ENCODE peak calls at places on chromosomes 13 and 19, in seven cellular contexts. U is transverse colon, B is left lung, G is IMR-90, S is NT2/D1, C is ascending aorta, T is endodermal cell. V is an unnamed sample. For H3K36me3 and H3K4me1, the result is how much of the 10 kb centered on the place peaks cover.

GRCh38 chr13:23824355-23824754 is 64.8 kb downstream of the MIPEP start:
- DNase-seq in S (no peak), G (no peak), T (no peak), B (no peak), U (no peak), C (no peak), V (no peak)

GRCh38 chr13:38090913-38091312 is 221.3 kb upstream of the TRPC4 start:
- DNase-seq in G (no peak), T (no peak), U (no peak), B (no peak), C (no peak), S (no peak), V (no peak)

GRCh38 chr13:59877933-59878332 is 285.8 kb downstream of the DIAPH3 start:
- DNase-seq in T (no peak), U (no peak), S (no peak), G (peak), C (no peak), B (no peak), V (no peak)

GRCh38 chr13:90793261-90793785 is 554.2 kb upstream of the MIR17HG start:
- DNase-seq in S (no peak), C (no peak), B (no peak), T (no peak), G (no peak), U (no peak), V (no peak)

GRCh38 chr13:100983111-100983510 is 308.5 kb upstream of the TMTC4 start:
- DNase-seq in C (no peak), G (no peak), B (no peak), U (no peak), S (no peak), T (no peak), V (no peak)

GRCh38 chr19:8366961-8367326 is 3.0 kb downstream of the ANGPTL4 start:
- DNase-seq in B (no peak), G (no peak), C (no peak), U (peak), S (no peak), T (peak), V (no peak)

GRCh38 chr19:31350693-31351211 is 1.5 kb upstream of the TSHZ3 start:
- DNase-seq in B (peak), C (no peak), S (no peak), G (peak), U (peak), T (peak), V (peak)

GRCh38 chr19:44303976-44304568 is 753 bp downstream of the ZNF235 start:
- DNase-seq in C (no peak), U (peak), B (no peak), S (no peak), G (peak), T (peak), V (no peak)

GRCh38 chr19:50431343-50432220 is 1.1 kb upstream of the MYBPC2 start:
- DNase-seq in G (peak), C (peak), B (peak), U (peak), S (peak), T (peak), V (peak)

GRCh38 chr13:90899411-90899810 is 448.1 kb upstream of the MIR17HG start:
- DNase-seq in B (no peak), C (no peak), S (no peak), U (no peak), G (no peak), T (no peak), V (no peak)

GRCh38 chr19:34481861-34482379 is 362 bp downstream of the WTIP start:
- DNase-seq in C (no peak), T (peak), G (no peak), B (peak), U (no peak), S (no peak), V (no peak)

GRCh38 chr13:98890186-98890585 is 87.7 kb downstream of the DOCK9 start:
- DNase-seq in C (no peak), T (no peak), B (no peak), U (no peak), G (peak), S (no peak), V (no peak)

GRCh38 chr19:46678110-46678732 is 17.2 kb upstream of the DACT3 start:
- DNase-seq in C (no peak), S (no peak), T (peak), G (no peak), B (peak), U (no peak), V (peak)

GRCh38 chr13:76385606-76386005 is 500.6 kb downstream of the KCTD12 start:
- DNase-seq in C (no peak), G (no peak), S (no peak), U (no peak), B (no peak), T (no peak), V (no peak)

GRCh38 chr13:105848494-105848893 is 687.0 kb downstream of the EFNB2 start:
- DNase-seq in G (no peak), B (no peak), S (no peak), U (no peak), T (no peak), C (no peak), V (no peak)

GRCh38 chr13:43792456-43792855 is 5.7 kb upstream of the ENOX1 start:
- DNase-seq in B (no peak), S (no peak), T (no peak), U (no peak), G (no peak), C (no peak), V (no peak)

GRCh38 chr13:65112123-65113075 is 2117.7 kb downstream of the PCDH9 start:
- DNase-seq in T (no peak), B (no peak), C (no peak), G (peak), U (no peak), S (no peak), V (no peak)

GRCh38 chr13:48223016-48223385 is 10.0 kb upstream of the ITM2B start:
- DNase-seq in C (no peak), G (no peak), T (no peak), U (no peak), S (no peak), B (no peak), V (no peak)

GRCh38 chr13:43364210-43365041 is 341.0 kb downstream of the DNAJC15 start:
- DNase-seq in C (no peak), G (peak), U (no peak), S (no peak), B (no peak), T (no peak), V (no peak)

GRCh38 chr19:11145147-11145924 is 10.2 kb downstream of the SPC24 start:
- DNase-seq in T (no peak), C (no peak), B (no peak), G (no peak), S (no peak), U (no peak), V (no peak)
- H3K36me3 ChIP-seq in T (under half), C (under half), B (under half), G (under half), S (under half), U (under half), V (under half)

GRCh38 chr19:53875602-53876340 is 6.2 kb upstream of the PRKCG start:
- DNase-seq in B (no peak), T (no peak), S (no peak), C (no peak), G (no peak), U (no peak), V (no peak)
- H3K4me1 ChIP-seq in B (half or more), T (under half), S (under half), C (under half), G (under half), U (under half), V (under half)

GRCh38 chr19:57812201-57812600 is 2.5 kb downstream of the ZNF552 start:
- DNase-seq in T (no peak), B (no peak), U (no peak), S (no peak), G (no peak), C (no peak), V (no peak)
- H3K4me3 ChIP-seq in T (peak), B (no peak), U (no peak), S (no peak), G (no peak), C (no peak), V (no peak)

DNA sequence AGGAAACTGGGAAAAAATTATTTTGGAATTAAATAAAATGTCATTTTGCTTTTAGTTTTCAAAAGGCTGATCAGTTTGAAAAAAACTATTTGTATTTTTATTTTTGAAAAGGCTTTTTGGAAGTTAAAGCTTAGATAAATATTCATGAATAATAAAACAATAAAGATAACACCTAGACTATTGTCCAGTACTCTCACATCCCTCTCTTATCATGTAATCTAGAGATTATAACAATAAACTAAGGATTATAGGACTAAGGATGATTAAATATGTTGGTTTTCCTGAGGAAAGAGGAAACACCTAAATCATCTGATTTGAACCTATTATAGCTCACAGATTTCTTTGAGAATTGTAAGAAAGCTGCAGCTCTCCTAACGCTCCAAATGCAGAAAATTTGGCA is 81.4 kb upstream of the AKAP11 start:
- DNase-seq in S (no peak), C (no peak), T (no peak), B (no peak), U (no peak), G (no peak), V (no peak)
- H3K36me3 ChIP-seq in S (under half), C (under half), T (under half), B (under half), U (under half), G (under half), V (under half)

GRCh38 chr13:109740121-109740520 is 46.3 kb downstream of the IRS2 start:
- DNase-seq in B (no peak), G (no peak), T (peak), C (no peak), U (no peak), S (no peak), V (no peak)
- H3K4me1 ChIP-seq in B (under half), G (under half), T (under half), C (under half), U (under half), S (under half), V (under half)

GRCh38 chr19:3099347-3100145 is 5.4 kb downstream of the GNA11 start:
- DNase-seq in U (no peak), S (no peak), B (peak), G (no peak), T (no peak), C (no peak), V (no peak)

GRCh38 chr19:3100331-3100730 is 6.2 kb downstream of the GNA11 start:
- DNase-seq in S (no peak), B (peak), T (no peak), U (no peak), C (no peak), G (no peak), V (no peak)

GRCh38 chr19:3098141-3098514 is 4.0 kb downstream of the GNA11 start:
- DNase-seq in B (peak), G (no peak), S (no peak), U (no peak), C (no peak), T (no peak), V (no peak)

GRCh38 chr19:3097442-3097871 is 3.3 kb downstream of the GNA11 start:
- DNase-seq in U (peak), G (no peak), C (no peak), B (no peak), S (no peak), T (no peak), V (no peak)

GRCh38 chr19:3098515-3099346 is 4.6 kb downstream of the GNA11 start:
- DNase-seq in C (no peak), T (no peak), S (no peak), U (peak), B (peak), G (peak), V (peak)
- H3K4me3 ChIP-seq in C (peak), T (no peak), S (no peak), U (peak), B (peak), G (peak), V (peak)

V was measured in naive thymus-derived CD4-positive, alpha-beta T cell.